ENCODE peak calls at places on chromosome 16, in seven cellular contexts. T is epithelial cell of esophagus, Q is AG10803, B is nephron progenitor cell, J is A549, Y is endothelial cell, U is uterus. S is an unnamed sample.

GRCh38 chr16:74874123-74874522 is 99.5 kb upstream of the FA2H start:
- DNase-seq in T (no peak), Q (no peak), B (no peak), J (no peak), Y (no peak), U (no peak), S (no peak)

GRCh38 chr16:29710227-29711219 is 31.5 kb downstream of the QPRT start:
- DNase-seq in T (peak; percentile 70), Q (peak; percentile 69), B (peak; percentile 11), J (peak; percentile 66), Y (peak; percentile 46), U (peak; percentile 37), S (no peak)

GRCh38 chr16:56199164-56199563 is 7.9 kb downstream of the GNAO1 start:
- DNase-seq in T (no peak), Q (no peak), B (no peak), J (no peak), Y (no peak), U (no peak), S (peak; percentile 49)

GRCh38 chr16:3458278-3458851 is 14.9 kb downstream of the NAA60 start:
- DNase-seq in T (peak; percentile 23), Q (peak; percentile 65), B (no peak), J (peak; percentile 22), Y (peak; percentile 31), U (no peak), S (no peak)

GRCh38 chr16:28210264-28210663 is 1.5 kb downstream of the XPO6 start:
- DNase-seq in T (no peak), Q (no peak), B (no peak), J (no peak), Y (no peak), U (no peak), S (no peak)

GRCh38 chr16:38941-39892 is 14.2 kb downstream of the POLR3K start:
- DNase-seq in T (peak; percentile 67), Q (no peak), B (no peak), J (no peak), Y (no peak), U (no peak), S (peak; percentile 86)

GRCh38 chr16:22318690-22319358 is 21.6 kb downstream of the POLR3E start:
- DNase-seq in T (peak; percentile 55), Q (peak; percentile 40), B (peak; percentile 30), J (peak; percentile 55), Y (peak; percentile 68), U (no peak), S (peak; percentile 61)

GRCh38 chr16:12964466-12964865 is 63.1 kb downstream of the SHISA9 start:
- DNase-seq in T (no peak), Q (peak; percentile 33), B (no peak), J (no peak), Y (no peak), U (no peak), S (no peak)

GRCh38 chr16:82432261-82432660 is 194.5 kb upstream of the CDH13 start:
- DNase-seq in T (peak; percentile 9), Q (peak; percentile 16), B (no peak), J (no peak), Y (no peak), U (no peak), S (no peak)

GRCh38 chr16:2003827-2004641 is 5.6 kb downstream of the ZNF598 start:
- DNase-seq in T (peak; percentile 86), Q (peak; percentile 80), B (peak; percentile 98), J (peak; percentile 95), Y (peak; percentile 97), U (peak; percentile 71), S (peak; percentile 95)

GRCh38 chr16:72043058-72043457 is 11.2 kb upstream of the HP start:
- DNase-seq in T (no peak), Q (no peak), B (no peak), J (no peak), Y (no peak), U (no peak), S (no peak)

GRCh38 chr16:54208262-54208661 is 78.3 kb downstream of the IRX3 start:
- DNase-seq in T (peak; percentile 15), Q (peak; percentile 34), B (no peak), J (no peak), Y (no peak), U (peak; percentile 25), S (no peak)

GRCh38 chr16:4700997-4701743 is 7.8 kb downstream of the NUDT16L1 start:
- DNase-seq in T (no peak), Q (no peak), B (no peak), J (no peak), Y (no peak), U (no peak), S (no peak)

GRCh38 chr16:70686376-70687171 is 721 bp upstream of the MTSS2 start:
- DNase-seq in T (no peak), Q (no peak), B (no peak), J (no peak), Y (no peak), U (no peak), S (no peak)

GRCh38 chr16:78122774-78123315 is 23.4 kb downstream of the WWOX start:
- DNase-seq in T (peak; percentile 59), Q (peak; percentile 54), B (no peak), J (peak; percentile 46), Y (no peak), U (no peak), S (peak; percentile 56)

GRCh38 chr16:67019171-67019570 is 9.8 kb upstream of the CBFB start:
- DNase-seq in T (no peak), Q (no peak), B (no peak), J (no peak), Y (no peak), U (peak; percentile 8), S (no peak)

GRCh38 chr16:81707411-81708321 is 71.4 kb upstream of the PLCG2 start:
- DNase-seq in T (peak; percentile 30), Q (peak; percentile 59), B (no peak), J (peak; percentile 63), Y (no peak), U (no peak), S (no peak)

GRCh38 chr16:72068930-72069329 is 5.9 kb downstream of the HPR start:
- DNase-seq in T (peak; percentile 69), Q (no peak), B (no peak), J (no peak), Y (no peak), U (no peak), S (no peak)

GRCh38 chr16:20612551-20613470 is 36.6 kb upstream of the ACSM2B start:
- DNase-seq in T (no peak), Q (no peak), B (no peak), J (no peak), Y (no peak), U (no peak), S (no peak)

GRCh38 chr16:57694191-57694555 is 433 bp upstream of the DRC7 start:
- DNase-seq in T (no peak), Q (no peak), B (no peak), J (no peak), Y (no peak), U (no peak), S (no peak)

GRCh38 chr16:23580391-23580790 is 15.7 kb downstream of the NDUFAB1 start:
- DNase-seq in T (no peak), Q (no peak), B (no peak), J (no peak), Y (no peak), U (no peak), S (no peak)

GRCh38 chr16:27761816-27762215 is 211.9 kb downstream of the KATNIP start:
- DNase-seq in T (no peak), Q (no peak), B (no peak), J (no peak), Y (no peak), U (no peak), S (no peak)

GRCh38 chr16:89973235-89973634 is 24.7 kb downstream of the DEF8 start:
- DNase-seq in T (no peak), Q (no peak), B (no peak), J (no peak), Y (no peak), U (no peak), S (no peak)

GRCh38 chr16:89971495-89972243 is 23.1 kb downstream of the DEF8 start:
- DNase-seq in T (peak; percentile 9), Q (peak; percentile 4), B (no peak), J (no peak), Y (peak; percentile 33), U (peak; percentile 31), S (no peak)

GRCh38 chr16:89974860-89975259 is 26.3 kb downstream of the DEF8 start:
- DNase-seq in T (no peak), Q (no peak), B (no peak), J (no peak), Y (no peak), U (no peak), S (no peak)

GRCh38 chr16:89972244-89973234 is 24.0 kb downstream of the DEF8 start:
- DNase-seq in T (peak; percentile 90), Q (peak; percentile 86), B (peak; percentile 90), J (peak; percentile 94), Y (peak; percentile 96), U (peak; percentile 84), S (peak; percentile 100)

GRCh38 chr16:89973654-89974335 is 25.2 kb downstream of the DEF8 start:
- DNase-seq in T (no peak), Q (no peak), B (no peak), J (no peak), Y (no peak), U (no peak), S (no peak)
- TF ChIP-seq CTCF in T (no peak), Q (no peak), B (no peak), J (no peak), Y (no peak), U (no peak), S (no peak)

DNA sequence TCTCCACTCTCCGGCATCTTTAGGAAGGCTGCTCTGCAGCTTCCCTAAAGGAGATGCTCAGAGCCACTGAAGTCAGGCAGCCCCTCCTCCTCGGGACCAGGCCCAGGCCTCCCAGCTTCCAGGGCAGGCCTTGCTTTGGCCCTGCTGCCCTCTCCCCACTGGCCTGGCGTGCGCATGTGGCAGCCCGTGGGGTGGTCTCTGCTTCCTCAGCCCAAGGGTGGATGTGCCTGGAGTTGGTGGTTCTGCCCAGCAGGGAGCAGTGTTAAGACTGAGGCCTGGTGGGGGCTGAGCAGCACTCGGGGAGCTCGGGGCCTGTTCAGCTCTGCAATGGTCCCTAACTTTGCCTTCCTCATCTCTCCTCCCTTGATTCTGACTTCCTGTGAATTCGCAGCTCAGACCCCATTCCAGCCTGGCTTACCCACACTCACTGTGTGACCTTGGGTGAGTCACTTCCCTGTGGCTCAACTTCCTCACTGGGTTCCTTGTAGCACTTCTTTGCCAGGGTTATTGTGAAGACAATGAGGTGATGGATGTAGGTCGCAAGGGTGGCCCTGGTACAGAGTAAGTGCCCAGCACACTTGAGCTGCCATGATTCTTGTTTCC is 63.2 kb downstream of the NKD1 start:
- DNase-seq in T (peak; percentile 32), Q (peak; percentile 49), B (no peak), J (no peak), Y (no peak), U (no peak), S (no peak)
- TF ChIP-seq CTCF in T (no peak), Q (peak; percentile 13), B (no peak), J (no peak), Y (no peak), U (no peak), S (no peak)

GRCh38 chr16:84442416-84443145 is 61.9 kb downstream of the MEAK7 start:
- DNase-seq in T (no peak), Q (no peak), B (no peak), J (no peak), Y (no peak), U (no peak), S (no peak)
- TF ChIP-seq CTCF in T (no peak), Q (no peak), B (no peak), J (no peak), Y (no peak), U (no peak), S (no peak)

DNA sequence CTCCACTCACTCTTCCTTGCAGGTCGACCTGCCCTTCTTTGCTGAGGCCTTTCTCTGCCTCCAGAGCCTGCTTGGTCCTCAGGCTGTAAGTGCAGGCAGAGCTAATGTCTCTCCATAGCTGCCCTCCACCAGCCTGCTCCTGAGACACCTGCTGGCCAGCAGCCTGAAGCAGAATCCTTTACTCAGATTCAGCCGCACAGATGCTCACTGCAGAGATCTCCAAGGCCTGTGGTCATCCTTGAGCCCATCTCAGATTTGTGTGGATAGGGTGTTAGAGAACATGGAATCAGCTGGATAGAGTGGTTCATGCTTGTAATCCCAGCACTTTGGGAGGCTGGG is 11.5 kb downstream of the DEXI start:
- DNase-seq in T (no peak), Q (no peak), B (no peak), J (no peak), Y (no peak), U (no peak), S (no peak)
- TF ChIP-seq CTCF in T (no peak), Q (no peak), B (no peak), J (no peak), Y (no peak), U (no peak), S (peak; percentile 32)